ENCODE peak calls at places on chromosomes 5 and 9, in nine cellular contexts. One of them, this sample, is unnamed.
A peak's percentile ranks its signal among the peaks of the same experiment; 100 is the strongest.

GRCh38 chr9:137348781-137349470 is 46.9 kb upstream of the NRARP start:
- DNase-seq in GM20000: no peak
- DNase-seq in lower lobe of right lung: no peak
- DNase-seq in mammary epithelial cell: no peak
- DNase-seq in AG04450: no peak
- DNase-seq in progenitor cell of endocrine pancreas: no peak
- DNase-seq in GM10248: no peak
- DNase-seq in heart right ventricle: no peak
- DNase-seq in Calu3: no peak
- DNase-seq in this sample: no peak

GRCh38 chr5:91690921-91691320 is 307.8 kb upstream of the ARRDC3 start:
- DNase-seq in progenitor cell of endocrine pancreas: no peak
- DNase-seq in AG04450: no peak
- DNase-seq in GM10248: no peak
- DNase-seq in GM20000: no peak
- DNase-seq in lower lobe of right lung: no peak
- DNase-seq in heart right ventricle: no peak
- DNase-seq in Calu3: no peak
- DNase-seq in mammary epithelial cell: no peak
- DNase-seq in this sample: no peak

GRCh38 chr9:91273853-91274552 is 87.7 kb downstream of the AUH start:
- DNase-seq in Calu3: no peak
- DNase-seq in AG04450: no peak
- DNase-seq in heart right ventricle: no peak
- DNase-seq in GM10248: peak; percentile 39
- DNase-seq in lower lobe of right lung: no peak
- DNase-seq in mammary epithelial cell: peak; percentile 71
- DNase-seq in GM20000: peak; percentile 22
- DNase-seq in progenitor cell of endocrine pancreas: no peak
- DNase-seq in this sample: no peak

GRCh38 chr5:112583166-112583565 is 154.5 kb upstream of the APC start:
- DNase-seq in GM10248: no peak
- DNase-seq in mammary epithelial cell: no peak
- DNase-seq in AG04450: no peak
- DNase-seq in progenitor cell of endocrine pancreas: no peak
- DNase-seq in GM20000: no peak
- DNase-seq in heart right ventricle: no peak
- DNase-seq in lower lobe of right lung: no peak
- DNase-seq in Calu3: no peak
- DNase-seq in this sample: no peak

GRCh38 chr5:78587081-78587774 is 61.3 kb downstream of the LHFPL2 start:
- DNase-seq in progenitor cell of endocrine pancreas: no peak
- DNase-seq in GM10248: no peak
- DNase-seq in lower lobe of right lung: no peak
- DNase-seq in AG04450: no peak
- DNase-seq in Calu3: no peak
- DNase-seq in GM20000: no peak
- DNase-seq in mammary epithelial cell: no peak
- DNase-seq in heart right ventricle: no peak
- DNase-seq in this sample: no peak

GRCh38 chr9:38662763-38663593 is 42.6 kb upstream of the ANKRD18A start:
- DNase-seq in heart right ventricle: no peak
- DNase-seq in Calu3: no peak
- DNase-seq in lower lobe of right lung: no peak
- DNase-seq in progenitor cell of endocrine pancreas: no peak
- DNase-seq in GM10248: no peak
- DNase-seq in GM20000: no peak
- DNase-seq in mammary epithelial cell: no peak
- DNase-seq in AG04450: no peak
- DNase-seq in this sample: no peak

GRCh38 chr9:99162759-99163364 is 57.9 kb downstream of the TGFBR1 start:
- DNase-seq in mammary epithelial cell: no peak
- DNase-seq in AG04450: no peak
- DNase-seq in lower lobe of right lung: no peak
- DNase-seq in Calu3: no peak
- DNase-seq in heart right ventricle: no peak
- DNase-seq in progenitor cell of endocrine pancreas: no peak
- DNase-seq in GM10248: peak; percentile 58
- DNase-seq in GM20000: peak; percentile 35
- DNase-seq in this sample: no peak

GRCh38 chr9:10007356-10007755 is 605.4 kb downstream of the PTPRD start:
- DNase-seq in Calu3: no peak
- DNase-seq in mammary epithelial cell: no peak
- DNase-seq in lower lobe of right lung: no peak
- DNase-seq in progenitor cell of endocrine pancreas: no peak
- DNase-seq in AG04450: no peak
- DNase-seq in heart right ventricle: no peak
- DNase-seq in GM10248: no peak
- DNase-seq in GM20000: no peak
- DNase-seq in this sample: no peak

GRCh38 chr5:95715799-95716461 is 15.2 kb upstream of the RHOBTB3 start:
- DNase-seq in mammary epithelial cell: peak; percentile 83
- DNase-seq in heart right ventricle: no peak
- DNase-seq in AG04450: no peak
- DNase-seq in lower lobe of right lung: no peak
- DNase-seq in GM20000: peak; percentile 14
- DNase-seq in Calu3: no peak
- DNase-seq in GM10248: peak; percentile 15
- DNase-seq in progenitor cell of endocrine pancreas: no peak
- DNase-seq in this sample: no peak

GRCh38 chr5:16066320-16066719 is 113.3 kb downstream of the MARCHF11 start:
- DNase-seq in heart right ventricle: no peak
- DNase-seq in GM20000: no peak
- DNase-seq in mammary epithelial cell: no peak
- DNase-seq in GM10248: no peak
- DNase-seq in progenitor cell of endocrine pancreas: no peak
- DNase-seq in Calu3: no peak
- DNase-seq in AG04450: no peak
- DNase-seq in lower lobe of right lung: no peak
- DNase-seq in this sample: no peak

GRCh38 chr5:68126871-68127270 is 88.7 kb upstream of the PIK3R1 start:
- DNase-seq in mammary epithelial cell: peak; percentile 72
- DNase-seq in lower lobe of right lung: no peak
- DNase-seq in Calu3: no peak
- DNase-seq in AG04450: no peak
- DNase-seq in heart right ventricle: no peak
- DNase-seq in progenitor cell of endocrine pancreas: no peak
- DNase-seq in GM20000: no peak
- DNase-seq in GM10248: no peak
- DNase-seq in this sample: no peak

GRCh38 chr5:5293029-5293428 is 129.4 kb upstream of the ICE1 start:
- DNase-seq in GM10248: no peak
- DNase-seq in GM20000: no peak
- DNase-seq in heart right ventricle: no peak
- DNase-seq in lower lobe of right lung: no peak
- DNase-seq in mammary epithelial cell: no peak
- DNase-seq in Calu3: no peak
- DNase-seq in progenitor cell of endocrine pancreas: no peak
- DNase-seq in AG04450: no peak
- DNase-seq in this sample: no peak
- TF ChIP-seq CTCF in GM10248: no peak
- TF ChIP-seq CTCF in GM20000: no peak
- TF ChIP-seq CTCF in heart right ventricle: no peak
- TF ChIP-seq CTCF in lower lobe of right lung: no peak
- TF ChIP-seq CTCF in mammary epithelial cell: no peak
- TF ChIP-seq CTCF in Calu3: no peak
- TF ChIP-seq CTCF in progenitor cell of endocrine pancreas: no peak
- TF ChIP-seq CTCF in AG04450: no peak
- TF ChIP-seq CTCF in this sample: no peak

GRCh38 chr9:18320046-18320445 is 153.9 kb upstream of the ADAMTSL1 start:
- DNase-seq in GM10248: no peak
- DNase-seq in lower lobe of right lung: no peak
- DNase-seq in Calu3: no peak
- DNase-seq in AG04450: no peak
- DNase-seq in progenitor cell of endocrine pancreas: no peak
- DNase-seq in heart right ventricle: no peak
- DNase-seq in mammary epithelial cell: no peak
- DNase-seq in GM20000: no peak
- DNase-seq in this sample: no peak
- TF ChIP-seq CTCF in GM10248: no peak
- TF ChIP-seq CTCF in lower lobe of right lung: no peak
- TF ChIP-seq CTCF in Calu3: no peak
- TF ChIP-seq CTCF in AG04450: peak; percentile 28
- TF ChIP-seq CTCF in progenitor cell of endocrine pancreas: no peak
- TF ChIP-seq CTCF in heart right ventricle: no peak
- TF ChIP-seq CTCF in mammary epithelial cell: no peak
- TF ChIP-seq CTCF in GM20000: no peak
- TF ChIP-seq CTCF in this sample: no peak

GRCh38 chr5:18032744-18033143 is 398.5 kb downstream of the TAF11L14 start:
- DNase-seq in mammary epithelial cell: no peak
- DNase-seq in Calu3: no peak
- DNase-seq in GM10248: no peak
- DNase-seq in heart right ventricle: no peak
- DNase-seq in GM20000: no peak
- DNase-seq in progenitor cell of endocrine pancreas: no peak
- DNase-seq in lower lobe of right lung: no peak
- DNase-seq in AG04450: no peak
- DNase-seq in this sample: no peak
- TF ChIP-seq CTCF in mammary epithelial cell: no peak
- TF ChIP-seq CTCF in Calu3: no peak
- TF ChIP-seq CTCF in GM10248: no peak
- TF ChIP-seq CTCF in heart right ventricle: no peak
- TF ChIP-seq CTCF in GM20000: no peak
- TF ChIP-seq CTCF in progenitor cell of endocrine pancreas: no peak
- TF ChIP-seq CTCF in lower lobe of right lung: no peak
- TF ChIP-seq CTCF in AG04450: no peak
- TF ChIP-seq CTCF in this sample: no peak

GRCh38 chr5:125559296-125559695 is 812.9 kb upstream of the ZNF608 start:
- DNase-seq in GM20000: no peak
- DNase-seq in GM10248: no peak
- DNase-seq in Calu3: peak; percentile 44
- DNase-seq in heart right ventricle: no peak
- DNase-seq in AG04450: peak; percentile 89
- DNase-seq in mammary epithelial cell: peak; percentile 94
- DNase-seq in lower lobe of right lung: no peak
- DNase-seq in progenitor cell of endocrine pancreas: no peak
- DNase-seq in this sample: no peak

GRCh38 chr5:125555591-125555990 is 809.2 kb upstream of the ZNF608 start:
- DNase-seq in Calu3: no peak
- DNase-seq in GM20000: no peak
- DNase-seq in mammary epithelial cell: no peak
- DNase-seq in AG04450: no peak
- DNase-seq in heart right ventricle: no peak
- DNase-seq in GM10248: no peak
- DNase-seq in progenitor cell of endocrine pancreas: no peak
- DNase-seq in lower lobe of right lung: no peak
- DNase-seq in this sample: no peak

GRCh38 chr5:125558466-125558865 is 812.0 kb upstream of the ZNF608 start:
- DNase-seq in progenitor cell of endocrine pancreas: no peak
- DNase-seq in Calu3: no peak
- DNase-seq in heart right ventricle: no peak
- DNase-seq in lower lobe of right lung: no peak
- DNase-seq in AG04450: no peak
- DNase-seq in GM10248: no peak
- DNase-seq in GM20000: no peak
- DNase-seq in mammary epithelial cell: peak; percentile 17
- DNase-seq in this sample: no peak

GRCh38 chr5:125564336-125564975 is 818.0 kb upstream of the ZNF608 start:
- DNase-seq in lower lobe of right lung: no peak
- DNase-seq in progenitor cell of endocrine pancreas: no peak
- DNase-seq in AG04450: no peak
- DNase-seq in mammary epithelial cell: no peak
- DNase-seq in GM10248: no peak
- DNase-seq in GM20000: no peak
- DNase-seq in Calu3: no peak
- DNase-seq in heart right ventricle: no peak
- DNase-seq in this sample: no peak

DNA sequence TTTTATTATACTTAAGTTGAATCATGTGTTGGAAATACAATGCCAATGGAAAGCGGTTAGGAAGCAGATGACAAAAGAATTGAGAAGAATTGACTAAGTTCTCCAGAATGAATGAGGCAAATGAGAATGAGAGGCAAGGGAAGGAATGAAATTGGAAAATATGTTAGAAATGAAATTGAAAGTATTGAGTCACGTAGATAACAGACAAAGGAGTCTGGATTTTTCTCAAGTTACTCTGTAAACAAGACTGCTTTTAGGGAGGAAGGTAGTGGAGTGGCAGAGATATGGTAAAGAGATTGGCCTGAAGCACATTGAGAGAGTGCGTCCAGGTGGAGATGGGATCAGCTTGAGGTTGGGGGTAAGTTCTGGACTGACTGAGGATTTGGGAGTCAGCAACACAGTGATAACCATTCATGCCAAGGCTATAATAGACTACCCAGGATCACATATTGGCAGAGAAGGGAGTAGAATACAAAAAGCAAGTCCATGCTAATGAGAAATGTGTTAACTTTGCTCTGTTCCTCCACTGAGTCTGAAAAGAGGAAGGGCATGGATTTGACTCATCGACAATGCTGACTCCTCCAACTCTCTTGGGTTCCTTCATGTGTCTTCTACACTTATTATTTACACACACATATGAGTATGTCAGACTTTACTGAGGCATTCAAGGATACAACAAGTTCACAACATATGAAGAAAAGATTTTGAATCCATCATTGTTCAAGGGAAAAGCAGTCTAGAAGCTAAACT is 814.2 kb upstream of the ZNF608 start:
- DNase-seq in Calu3: no peak
- DNase-seq in heart right ventricle: no peak
- DNase-seq in GM10248: no peak
- DNase-seq in AG04450: no peak
- DNase-seq in mammary epithelial cell: no peak
- DNase-seq in progenitor cell of endocrine pancreas: no peak
- DNase-seq in lower lobe of right lung: no peak
- DNase-seq in GM20000: no peak
- DNase-seq in this sample: no peak
- TF ChIP-seq CTCF in Calu3: no peak
- TF ChIP-seq CTCF in heart right ventricle: no peak
- TF ChIP-seq CTCF in GM10248: no peak
- TF ChIP-seq CTCF in AG04450: no peak
- TF ChIP-seq CTCF in mammary epithelial cell: no peak
- TF ChIP-seq CTCF in progenitor cell of endocrine pancreas: no peak
- TF ChIP-seq CTCF in lower lobe of right lung: no peak
- TF ChIP-seq CTCF in GM20000: no peak
- TF ChIP-seq CTCF in this sample: no peak

GRCh38 chr9:76718166-76718565 is 46.1 kb upstream of the PCA3 start:
- DNase-seq in GM20000: no peak
- DNase-seq in Calu3: no peak
- DNase-seq in mammary epithelial cell: no peak
- DNase-seq in progenitor cell of endocrine pancreas: no peak
- DNase-seq in AG04450: no peak
- DNase-seq in heart right ventricle: no peak
- DNase-seq in lower lobe of right lung: no peak
- DNase-seq in GM10248: no peak
- DNase-seq in this sample: no peak
- TF ChIP-seq CTCF in GM20000: no peak
- TF ChIP-seq CTCF in Calu3: no peak
- TF ChIP-seq CTCF in mammary epithelial cell: no peak
- TF ChIP-seq CTCF in progenitor cell of endocrine pancreas: peak; percentile 28
- TF ChIP-seq CTCF in AG04450: no peak
- TF ChIP-seq CTCF in heart right ventricle: no peak
- TF ChIP-seq CTCF in lower lobe of right lung: no peak
- TF ChIP-seq CTCF in GM10248: no peak
- TF ChIP-seq CTCF in this sample: no peak

GRCh38 chr9:95771556-95772280 is 103.8 kb upstream of the ERCC6L2 start:
- DNase-seq in GM10248: no peak
- DNase-seq in heart right ventricle: no peak
- DNase-seq in progenitor cell of endocrine pancreas: no peak
- DNase-seq in mammary epithelial cell: no peak
- DNase-seq in AG04450: no peak
- DNase-seq in lower lobe of right lung: no peak
- DNase-seq in Calu3: no peak
- DNase-seq in GM20000: no peak
- DNase-seq in this sample: no peak
- TF ChIP-seq CTCF in GM10248: no peak
- TF ChIP-seq CTCF in heart right ventricle: no peak
- TF ChIP-seq CTCF in progenitor cell of endocrine pancreas: no peak
- TF ChIP-seq CTCF in mammary epithelial cell: no peak
- TF ChIP-seq CTCF in AG04450: no peak
- TF ChIP-seq CTCF in lower lobe of right lung: no peak
- TF ChIP-seq CTCF in Calu3: no peak
- TF ChIP-seq CTCF in GM20000: no peak
- TF ChIP-seq CTCF in this sample: no peak